ENCODE peak calls at places on chromosomes 16 and 17, in nine cellular contexts. One of them, this sample, is unnamed.

GRCh38 chr16:50103764-50104163 is 38.0 kb downstream of the HEATR3 start:
- DNase-seq in astrocyte: no peak
- DNase-seq in heart left ventricle: no peak
- DNase-seq in neural progenitor cell: no peak
- DNase-seq in Calu3: no peak
- DNase-seq in sigmoid colon: no peak
- DNase-seq in body of pancreas: no peak
- DNase-seq in left lung: no peak
- DNase-seq in pancreas: no peak
- DNase-seq in this sample: no peak

GRCh38 chr17:21297026-21297520 is 12.6 kb downstream of the MAP2K3 start:
- DNase-seq in astrocyte: no peak
- DNase-seq in heart left ventricle: peak; percentile 66
- DNase-seq in neural progenitor cell: no peak
- DNase-seq in Calu3: no peak
- DNase-seq in sigmoid colon: peak; percentile 75
- DNase-seq in body of pancreas: no peak
- DNase-seq in left lung: no peak
- DNase-seq in pancreas: no peak
- DNase-seq in this sample: peak; percentile 38

GRCh38 chr17:79838541-79839274 is 532 bp downstream of the CBX4 start:
- DNase-seq in astrocyte: peak; percentile 43
- DNase-seq in heart left ventricle: peak; percentile 79
- DNase-seq in neural progenitor cell: peak; percentile 87
- DNase-seq in Calu3: no peak
- DNase-seq in sigmoid colon: no peak
- DNase-seq in body of pancreas: peak; percentile 66
- DNase-seq in left lung: peak; percentile 62
- DNase-seq in pancreas: peak; percentile 66
- DNase-seq in this sample: peak; percentile 66

GRCh38 chr17:41333098-41333497 is 17.5 kb downstream of the KRT33A start:
- DNase-seq in astrocyte: no peak
- DNase-seq in heart left ventricle: no peak
- DNase-seq in neural progenitor cell: no peak
- DNase-seq in Calu3: no peak
- DNase-seq in sigmoid colon: no peak
- DNase-seq in body of pancreas: no peak
- DNase-seq in left lung: no peak
- DNase-seq in pancreas: no peak
- DNase-seq in this sample: no peak

GRCh38 chr17:72119963-72120877 is 600 bp upstream of the SOX9 start:
- DNase-seq in astrocyte: peak; percentile 84
- DNase-seq in heart left ventricle: peak; percentile 77
- DNase-seq in neural progenitor cell: peak; percentile 75
- DNase-seq in Calu3: peak; percentile 44
- DNase-seq in sigmoid colon: peak; percentile 68
- DNase-seq in body of pancreas: peak; percentile 71
- DNase-seq in left lung: no peak
- DNase-seq in pancreas: peak; percentile 59
- DNase-seq in this sample: peak; percentile 35

GRCh38 chr16:73253922-73254480 is 206.1 kb upstream of the ZFHX3 start:
- DNase-seq in astrocyte: no peak
- DNase-seq in heart left ventricle: no peak
- DNase-seq in neural progenitor cell: no peak
- DNase-seq in Calu3: peak; percentile 34
- DNase-seq in sigmoid colon: no peak
- DNase-seq in body of pancreas: no peak
- DNase-seq in left lung: no peak
- DNase-seq in pancreas: no peak
- DNase-seq in this sample: no peak

GRCh38 chr16:23535901-23536300 is 21.2 kb downstream of the EARS2 start:
- DNase-seq in astrocyte: peak; percentile 22
- DNase-seq in heart left ventricle: no peak
- DNase-seq in neural progenitor cell: no peak
- DNase-seq in Calu3: no peak
- DNase-seq in sigmoid colon: no peak
- DNase-seq in body of pancreas: no peak
- DNase-seq in left lung: no peak
- DNase-seq in pancreas: no peak
- DNase-seq in this sample: no peak

GRCh38 chr17:80857721-80858171 is 133.9 kb upstream of the CHMP6 start:
- DNase-seq in astrocyte: no peak
- DNase-seq in heart left ventricle: no peak
- DNase-seq in neural progenitor cell: no peak
- DNase-seq in Calu3: no peak
- DNase-seq in sigmoid colon: peak; percentile 60
- DNase-seq in body of pancreas: no peak
- DNase-seq in left lung: no peak
- DNase-seq in pancreas: no peak
- DNase-seq in this sample: no peak

GRCh38 chr16:69890114-69890890 is 60.8 kb upstream of the CLEC18A start:
- DNase-seq in astrocyte: peak; percentile 48
- DNase-seq in heart left ventricle: peak; percentile 68
- DNase-seq in neural progenitor cell: peak; percentile 64
- DNase-seq in Calu3: no peak
- DNase-seq in sigmoid colon: peak; percentile 80
- DNase-seq in body of pancreas: peak; percentile 67
- DNase-seq in left lung: peak; percentile 34
- DNase-seq in pancreas: peak; percentile 46
- DNase-seq in this sample: no peak

GRCh38 chr17:75371339-75371738 is 34.1 kb downstream of the GRB2 start:
- DNase-seq in astrocyte: no peak
- DNase-seq in heart left ventricle: no peak
- DNase-seq in neural progenitor cell: no peak
- DNase-seq in Calu3: no peak
- DNase-seq in sigmoid colon: no peak
- DNase-seq in body of pancreas: no peak
- DNase-seq in left lung: no peak
- DNase-seq in pancreas: no peak
- DNase-seq in this sample: no peak

GRCh38 chr17:791807-792206 is 9.7 kb downstream of the MRM3 start:
- DNase-seq in astrocyte: no peak
- DNase-seq in heart left ventricle: no peak
- DNase-seq in neural progenitor cell: no peak
- DNase-seq in Calu3: no peak
- DNase-seq in sigmoid colon: peak; percentile 66
- DNase-seq in body of pancreas: no peak
- DNase-seq in left lung: no peak
- DNase-seq in pancreas: no peak
- DNase-seq in this sample: no peak

DNA sequence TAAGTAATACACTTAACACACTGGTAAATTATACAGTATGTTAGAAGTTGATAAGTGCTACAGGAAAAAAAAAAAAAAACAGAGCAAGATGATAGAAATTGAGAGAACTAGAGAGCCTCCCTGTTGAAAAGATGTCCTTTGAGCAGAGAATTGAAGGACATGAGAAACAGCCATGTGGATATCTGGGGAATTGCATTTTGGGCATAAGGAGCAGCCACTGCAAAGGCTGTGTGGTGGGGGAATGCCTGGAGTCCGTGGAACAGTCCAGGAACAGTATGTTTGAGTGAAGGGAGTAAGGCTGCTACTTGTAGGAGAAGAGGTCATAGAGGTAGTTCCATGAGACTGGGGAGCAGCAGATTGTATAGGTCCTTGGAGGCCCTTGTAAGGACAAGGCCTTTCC is 178.4 kb downstream of the FTO start:
- DNase-seq in astrocyte: no peak
- DNase-seq in heart left ventricle: no peak
- DNase-seq in neural progenitor cell: no peak
- DNase-seq in Calu3: no peak
- DNase-seq in sigmoid colon: no peak
- DNase-seq in body of pancreas: no peak
- DNase-seq in left lung: no peak
- DNase-seq in pancreas: no peak
- DNase-seq in this sample: no peak
- TF ChIP-seq CTCF in astrocyte: no peak
- TF ChIP-seq CTCF in heart left ventricle: no peak
- TF ChIP-seq CTCF in neural progenitor cell: no peak
- TF ChIP-seq CTCF in Calu3: no peak
- TF ChIP-seq CTCF in sigmoid colon: no peak
- TF ChIP-seq CTCF in body of pancreas: no peak
- TF ChIP-seq CTCF in left lung: no peak
- TF ChIP-seq CTCF in pancreas: no peak
- TF ChIP-seq CTCF in this sample: no peak

GRCh38 chr17:69336580-69336979 is 9.6 kb upstream of the ABCA5 start:
- DNase-seq in astrocyte: no peak
- DNase-seq in heart left ventricle: no peak
- DNase-seq in neural progenitor cell: no peak
- DNase-seq in Calu3: no peak
- DNase-seq in sigmoid colon: no peak
- DNase-seq in body of pancreas: no peak
- DNase-seq in left lung: no peak
- DNase-seq in pancreas: no peak
- DNase-seq in this sample: no peak

GRCh38 chr17:69336996-69337395 is 10.1 kb upstream of the ABCA5 start:
- DNase-seq in astrocyte: no peak
- DNase-seq in heart left ventricle: no peak
- DNase-seq in neural progenitor cell: no peak
- DNase-seq in Calu3: no peak
- DNase-seq in sigmoid colon: no peak
- DNase-seq in body of pancreas: no peak
- DNase-seq in left lung: no peak
- DNase-seq in pancreas: no peak
- DNase-seq in this sample: no peak

GRCh38 chr17:69335018-69335417 is 8.1 kb upstream of the ABCA5 start:
- DNase-seq in astrocyte: peak; percentile 35
- DNase-seq in heart left ventricle: no peak
- DNase-seq in neural progenitor cell: no peak
- DNase-seq in Calu3: no peak
- DNase-seq in sigmoid colon: no peak
- DNase-seq in body of pancreas: no peak
- DNase-seq in left lung: no peak
- DNase-seq in pancreas: no peak
- DNase-seq in this sample: peak; percentile 22

GRCh38 chr17:69342896-69343644 is 16.1 kb upstream of the ABCA5 start:
- DNase-seq in astrocyte: no peak
- DNase-seq in heart left ventricle: no peak
- DNase-seq in neural progenitor cell: no peak
- DNase-seq in Calu3: no peak
- DNase-seq in sigmoid colon: no peak
- DNase-seq in body of pancreas: peak; percentile 70
- DNase-seq in left lung: no peak
- DNase-seq in pancreas: peak; percentile 26
- DNase-seq in this sample: no peak

GRCh38 chr17:69339937-69340336 is 13.0 kb upstream of the ABCA5 start:
- DNase-seq in astrocyte: no peak
- DNase-seq in heart left ventricle: no peak
- DNase-seq in neural progenitor cell: no peak
- DNase-seq in Calu3: no peak
- DNase-seq in sigmoid colon: no peak
- DNase-seq in body of pancreas: no peak
- DNase-seq in left lung: no peak
- DNase-seq in pancreas: no peak
- DNase-seq in this sample: no peak
- TF ChIP-seq CTCF in astrocyte: no peak
- TF ChIP-seq CTCF in heart left ventricle: no peak
- TF ChIP-seq CTCF in neural progenitor cell: no peak
- TF ChIP-seq CTCF in Calu3: no peak
- TF ChIP-seq CTCF in sigmoid colon: no peak
- TF ChIP-seq CTCF in body of pancreas: no peak
- TF ChIP-seq CTCF in left lung: no peak
- TF ChIP-seq CTCF in pancreas: no peak
- TF ChIP-seq CTCF in this sample: no peak

GRCh38 chr16:22425847-22426246 is 51.4 kb upstream of the CDR2 start:
- DNase-seq in astrocyte: no peak
- DNase-seq in heart left ventricle: no peak
- DNase-seq in neural progenitor cell: no peak
- DNase-seq in Calu3: no peak
- DNase-seq in sigmoid colon: no peak
- DNase-seq in body of pancreas: no peak
- DNase-seq in left lung: no peak
- DNase-seq in pancreas: no peak
- DNase-seq in this sample: no peak

GRCh38 chr16:22427556-22427955 is 53.1 kb upstream of the CDR2 start:
- DNase-seq in astrocyte: no peak
- DNase-seq in heart left ventricle: no peak
- DNase-seq in neural progenitor cell: no peak
- DNase-seq in Calu3: no peak
- DNase-seq in sigmoid colon: no peak
- DNase-seq in body of pancreas: no peak
- DNase-seq in left lung: no peak
- DNase-seq in pancreas: no peak
- DNase-seq in this sample: no peak

GRCh38 chr16:22423716-22424115 is 49.3 kb upstream of the CDR2 start:
- DNase-seq in astrocyte: no peak
- DNase-seq in heart left ventricle: no peak
- DNase-seq in neural progenitor cell: no peak
- DNase-seq in Calu3: no peak
- DNase-seq in sigmoid colon: no peak
- DNase-seq in body of pancreas: no peak
- DNase-seq in left lung: no peak
- DNase-seq in pancreas: no peak
- DNase-seq in this sample: no peak

GRCh38 chr16:22425036-22425801 is 50.8 kb upstream of the CDR2 start:
- DNase-seq in astrocyte: no peak
- DNase-seq in heart left ventricle: peak; percentile 73
- DNase-seq in neural progenitor cell: no peak
- DNase-seq in Calu3: no peak
- DNase-seq in sigmoid colon: peak; percentile 78
- DNase-seq in body of pancreas: peak; percentile 26
- DNase-seq in left lung: no peak
- DNase-seq in pancreas: no peak
- DNase-seq in this sample: no peak

DNA sequence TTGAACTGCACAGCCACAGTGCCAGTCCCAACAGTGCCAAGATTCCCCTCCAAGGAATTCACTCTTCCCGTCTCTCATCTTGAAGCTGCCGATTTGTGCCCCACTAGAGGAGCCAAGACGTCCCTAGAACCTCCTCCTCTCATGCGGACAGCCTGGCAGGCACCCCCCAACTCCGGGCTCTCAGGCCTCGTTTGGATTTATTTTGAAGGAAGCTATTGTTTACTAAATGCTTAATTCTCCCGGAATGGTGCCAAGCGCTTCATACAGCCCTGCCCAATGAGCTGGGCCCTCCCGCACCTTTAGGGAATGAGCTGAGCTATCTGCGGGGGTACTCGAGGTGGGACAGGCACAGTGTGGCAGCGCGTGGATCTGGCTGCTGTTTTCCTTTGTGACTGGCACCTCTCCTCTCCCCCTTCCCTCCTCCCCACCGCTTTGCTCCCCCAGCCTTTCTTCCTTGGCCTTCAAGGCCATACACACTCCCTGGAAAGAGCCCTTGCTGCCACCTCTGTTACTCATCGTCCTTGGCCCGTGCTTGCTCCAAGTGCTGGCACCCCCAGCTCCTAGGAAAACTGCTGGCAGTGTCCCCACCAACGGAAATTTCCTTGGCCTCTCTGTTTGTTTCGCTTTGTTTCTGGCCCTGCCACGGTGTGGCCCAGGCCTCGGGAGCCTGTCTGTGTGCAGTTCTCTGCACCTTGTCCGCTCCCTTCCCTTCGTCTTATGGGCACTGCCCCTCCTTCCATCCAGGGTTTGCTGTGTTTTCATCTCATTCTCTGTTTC is 49.9 kb upstream of the CDR2 start:
- DNase-seq in astrocyte: peak; percentile 7
- DNase-seq in heart left ventricle: no peak
- DNase-seq in neural progenitor cell: no peak
- DNase-seq in Calu3: no peak
- DNase-seq in sigmoid colon: peak; percentile 91
- DNase-seq in body of pancreas: peak; percentile 87
- DNase-seq in left lung: no peak
- DNase-seq in pancreas: peak; percentile 80
- DNase-seq in this sample: no peak
- TF ChIP-seq CTCF in astrocyte: no peak
- TF ChIP-seq CTCF in heart left ventricle: no peak
- TF ChIP-seq CTCF in neural progenitor cell: no peak
- TF ChIP-seq CTCF in Calu3: no peak
- TF ChIP-seq CTCF in sigmoid colon: no peak
- TF ChIP-seq CTCF in body of pancreas: no peak
- TF ChIP-seq CTCF in left lung: no peak
- TF ChIP-seq CTCF in pancreas: no peak
- TF ChIP-seq CTCF in this sample: no peak

GRCh38 chr16:30417447-30418349 is 10.3 kb downstream of the ZNF771 start:
- DNase-seq in astrocyte: peak; percentile 88
- DNase-seq in heart left ventricle: peak; percentile 93
- DNase-seq in neural progenitor cell: peak; percentile 99
- DNase-seq in Calu3: peak; percentile 94
- DNase-seq in sigmoid colon: peak; percentile 92
- DNase-seq in body of pancreas: peak; percentile 92
- DNase-seq in left lung: peak; percentile 91
- DNase-seq in pancreas: peak; percentile 92
- DNase-seq in this sample: peak; percentile 93
- TF ChIP-seq CTCF in astrocyte: no peak
- TF ChIP-seq CTCF in heart left ventricle: peak; percentile 43
- TF ChIP-seq CTCF in neural progenitor cell: peak; percentile 36
- TF ChIP-seq CTCF in Calu3: peak; percentile 24
- TF ChIP-seq CTCF in sigmoid colon: no peak
- TF ChIP-seq CTCF in body of pancreas: peak; percentile 26
- TF ChIP-seq CTCF in left lung: no peak
- TF ChIP-seq CTCF in pancreas: no peak
- TF ChIP-seq CTCF in this sample: no peak

This sample was measured in GM13976.